ENCODE peak calls at places on chromosomes 6 and 20, in four cellular contexts. U is activated naive CD4-positive, alpha-beta T cell; I is breast epithelium; J is activated T-cell treated with anti-CD3 and anti-CD28 coated beads, Interleukin-2, amount 50 U/mL, for 48 hours. H is an unnamed sample.

GRCh38 chr20:44594730-44595129 is 12.4 kb downstream of the PKIG start:
- DNase-seq in U (no peak), J (no peak), I (no peak), H (no peak)

GRCh38 chr6:11315743-11316437 is 83.4 kb upstream of the NEDD9 start:
- DNase-seq in U (no peak), I (no peak), J (no peak), H (no peak)

GRCh38 chr6:137315081-137315480 is 95.9 kb upstream of the IFNGR1 start:
- DNase-seq in U (no peak), I (no peak), J (no peak), H (no peak)

GRCh38 chr6:5135783-5136376 is 50.7 kb downstream of the PPP1R3G start:
- DNase-seq in J (peak; percentile 62), I (no peak), U (no peak), H (no peak)

GRCh38 chr6:12116978-12117377 is 104.9 kb downstream of the HIVEP1 start:
- DNase-seq in I (no peak), J (no peak), U (no peak), H (no peak)

GRCh38 chr20:19738936-19739335 is 19.1 kb upstream of the RIN2 start:
- DNase-seq in J (no peak), I (no peak), U (no peak), H (no peak)

GRCh38 chr6:30942338-30943060 is 1.7 kb downstream of the MUCL3 start:
- DNase-seq in J (no peak), I (peak; percentile 73), U (no peak), H (peak; percentile 61)

GRCh38 chr20:60977896-60978295 is 274.2 kb upstream of the CDH4 start:
- DNase-seq in I (no peak), J (no peak), U (no peak), H (no peak)

GRCh38 chr20:37945034-37945660 is 42.2 kb downstream of the VSTM2L start:
- DNase-seq in J (no peak), U (no peak), I (peak; percentile 1), H (no peak)

GRCh38 chr20:51837876-51838420 is 35.6 kb upstream of the SALL4 start:
- DNase-seq in J (no peak), U (no peak), I (no peak), H (no peak)

GRCh38 chr6:15501806-15502450 is 160.9 kb downstream of the DTNBP1 start:
- DNase-seq in J (no peak), U (no peak), I (peak; percentile 50), H (peak; percentile 44)

GRCh38 chr6:147958683-147959082 is 384.0 kb upstream of the SASH1 start:
- DNase-seq in J (no peak), I (no peak), U (no peak), H (no peak)

GRCh38 chr6:98845201-98846020 is 11.0 kb downstream of the POU3F2 start:
- DNase-seq in I (no peak), U (peak; percentile 22), J (peak; percentile 84), H (peak; percentile 92)

GRCh38 chr20:58389324-58389967 is 417 bp downstream of the VAPB start:
- DNase-seq in U (peak; percentile 19), J (no peak), I (no peak), H (peak; percentile 62)

GRCh38 chr6:108671175-108671574 is 110.5 kb downstream of the FOXO3 start:
- DNase-seq in J (no peak), U (no peak), I (no peak), H (no peak)

GRCh38 chr6:139406577-139407343 is 32.3 kb upstream of the CITED2 start:
- DNase-seq in I (no peak), J (no peak), U (no peak), H (no peak)

GRCh38 chr6:29016559-29017427 is 11.7 kb upstream of the ZNF311 start:
- DNase-seq in I (peak; percentile 83), J (peak; percentile 88), U (peak; percentile 42), H (peak; percentile 88)

GRCh38 chr20:22282696-22283095 is 301.7 kb downstream of the FOXA2 start:
- DNase-seq in J (no peak), U (no peak), I (no peak), H (no peak)

GRCh38 chr6:149293244-149293643 is 24.3 kb upstream of the TAB2 start:
- DNase-seq in U (no peak), J (no peak), I (no peak), H (no peak)

GRCh38 chr6:106518748-106519147 is 110.5 kb downstream of the RTN4IP1 start:
- DNase-seq in J (no peak), I (no peak), U (no peak), H (no peak)

H was measured in retina.